ENCODE peak calls at places on chromosome 11, in five cellular contexts. E is G401, H is NCI-H2081 treated with DMSO at 0.1 percent for 48 hours, F is NB4, W is KBM-7. C is an unnamed sample.

GRCh38 chr11:93572621-93573020 is 29.4 kb upstream of the SMCO4 start:
- DNase-seq in E (no peak), F (no peak), W (no peak), H (no peak), C (no peak)

GRCh38 chr11:73415854-73416615 is 39.8 kb downstream of the RELT start:
- DNase-seq in W (no peak), E (no peak), F (no peak), H (no peak), C (no peak)

GRCh38 chr11:131672191-131672590 is 301.8 kb downstream of the NTM start:
- DNase-seq in E (no peak), H (no peak), W (no peak), F (no peak), C (no peak)

GRCh38 chr11:126082251-126083109 is 19.8 kb upstream of the CDON start:
- DNase-seq in E (peak), W (no peak), H (no peak), F (no peak), C (no peak)

GRCh38 chr11:130278151-130278550 is 36.6 kb downstream of the ZBTB44 start:
- DNase-seq in E (no peak), H (no peak), F (no peak), W (no peak), C (no peak)

GRCh38 chr11:112289588-112290461 is 29.2 kb upstream of the PLET1 start:
- DNase-seq in E (peak), F (peak), W (peak), H (no peak), C (peak)

GRCh38 chr11:117575856-117576255 is 221.2 kb downstream of the DSCAML1 start:
- DNase-seq in H (no peak), W (no peak), F (no peak), E (no peak), C (no peak)

GRCh38 chr11:73833067-73833466 is 43.6 kb downstream of the COA4 start:
- DNase-seq in H (no peak), F (no peak), E (no peak), W (no peak), C (no peak)

GRCh38 chr11:122714021-122714420 is 58.5 kb downstream of the UBASH3B start:
- DNase-seq in W (no peak), E (no peak), H (no peak), F (no peak), C (no peak)

GRCh38 chr11:121426476-121427454 is 25.3 kb upstream of the SORL1 start:
- DNase-seq in F (peak), H (no peak), W (no peak), E (peak), C (no peak)

GRCh38 chr11:71491531-71492329 is 35.3 kb upstream of the KRTAP5-7 start:
- DNase-seq in E (no peak), W (no peak), F (no peak), H (no peak), C (no peak)

GRCh38 chr11:36009469-36009868 is 65.6 kb downstream of the LDLRAD3 start:
- DNase-seq in W (no peak), E (peak), F (no peak), H (no peak), C (no peak)

GRCh38 chr11:66694056-66694410 is 16.3 kb upstream of the RBM4B start:
- DNase-seq in H (no peak), E (peak), W (no peak), F (no peak), C (no peak)

GRCh38 chr11:8256271-8257002 is 7.2 kb downstream of the LMO1 start:
- DNase-seq in F (no peak), E (no peak), W (no peak), H (no peak), C (no peak)

GRCh38 chr11:1060885-1061616 is 13.6 kb upstream of the MUC2 start:
- DNase-seq in E (no peak), W (no peak), H (no peak), F (no peak), C (no peak)

GRCh38 chr11:60500276-60500935 is 7.8 kb downstream of the MS4A12 start:
- DNase-seq in W (no peak), H (no peak), E (no peak), F (no peak), C (no peak)

GRCh38 chr11:8573750-8574149 is 20.3 kb downstream of the STK33 start:
- DNase-seq in E (no peak), H (no peak), F (no peak), W (no peak), C (no peak)